ENCODE peak calls at places on chromosomes 4 and X, in five cellular contexts. R, Q, E, B and S are unnamed samples. For H3K36me3, the result is how much of the 10 kb centered on the place peaks cover.

GRCh38 chrX:3320471-3321046 is 25.9 kb downstream of the MXRA5 start:
- DNase-seq in R (no peak), Q (no peak), E (no peak), B (no peak), S (no peak)

GRCh38 chr4:121900132-121900983 is 30.1 kb upstream of the BBS7 start:
- DNase-seq in R (peak), Q (peak), E (peak), B (no peak), S (peak)

GRCh38 chr4:108224628-108225053 is 55.9 kb upstream of the LEF1 start:
- DNase-seq in R (peak), Q (no peak), E (no peak), B (no peak), S (no peak)

GRCh38 chr4:139814285-139815015 is 148.8 kb downstream of the MGST2 start:
- DNase-seq in R (peak), Q (no peak), E (no peak), B (no peak), S (no peak)

GRCh38 chrX:56794831-56795230 is 65.8 kb downstream of the NBDY start:
- DNase-seq in R (no peak), Q (no peak), E (no peak), B (no peak), S (no peak)

GRCh38 chr4:170089274-170089742 is 448 bp downstream of the AADAT start:
- DNase-seq in R (peak), Q (peak), E (no peak), B (no peak), S (no peak)

GRCh38 chrX:95427389-95427788 is 1257.3 kb upstream of the DIAPH2 start:
- DNase-seq in R (no peak), Q (no peak), E (no peak), B (no peak), S (no peak)

GRCh38 chr4:179225594-179225993 is 1783.4 kb upstream of the AGA start:
- DNase-seq in R (no peak), Q (no peak), E (no peak), B (no peak), S (no peak)

GRCh38 chr4:66357316-66357715 is 687.0 kb upstream of the EPHA5 start:
- DNase-seq in R (no peak), Q (no peak), E (no peak), B (no peak), S (no peak)

GRCh38 chrX:47529548-47529947 is 31.5 kb upstream of the ARAF start:
- DNase-seq in R (no peak), Q (no peak), E (no peak), B (no peak), S (no peak)

GRCh38 chrX:47321386-47321785 is 49.0 kb upstream of the ZNF157 start:
- DNase-seq in R (peak), Q (peak), E (no peak), B (peak), S (no peak)

GRCh38 chrX:70089575-70090297 is 27.5 kb downstream of the OTUD6A start:
- DNase-seq in R (no peak), Q (no peak), E (no peak), B (no peak), S (no peak)

GRCh38 chr4:76293705-76294274 is 12.7 kb upstream of the STBD1 start:
- DNase-seq in R (no peak), Q (no peak), E (no peak), B (no peak), S (no peak)

GRCh38 chr4:140944539-140944938 is 188.4 kb upstream of the TBC1D9 start:
- DNase-seq in R (no peak), Q (no peak), E (no peak), B (no peak), S (no peak)

GRCh38 chrX:102651968-102652744 is 873 bp downstream of the GPRASP1 start:
- DNase-seq in R (peak), Q (peak), E (peak), B (peak), S (no peak)

GRCh38 chr4:86442881-86443280 is 83.0 kb upstream of the MAPK10 start:
- DNase-seq in R (no peak), Q (no peak), E (no peak), B (no peak), S (no peak)

GRCh38 chr4:836003-836511 is 10.1 kb upstream of the CPLX1 start:
- DNase-seq in R (no peak), Q (no peak), E (no peak), B (no peak), S (no peak)

GRCh38 chr4:174156239-174156826 is 127.1 kb downstream of the FBXO8 start:
- DNase-seq in R (no peak), Q (peak), E (peak), B (no peak), S (peak)

GRCh38 chr4:130395871-130396270 is 1299.9 kb downstream of the C4orf33 start:
- DNase-seq in R (no peak), Q (no peak), E (no peak), B (no peak), S (no peak)

GRCh38 chrX:42846741-42847140 is 68.8 kb upstream of the PPP1R2C start:
- DNase-seq in R (no peak), Q (no peak), E (no peak), B (no peak), S (no peak)

GRCh38 chrX:107935200-107935599 is 47.0 kb downstream of the TEX13B start:
- DNase-seq in R (no peak), Q (no peak), E (no peak), B (no peak), S (no peak)

GRCh38 chr4:52001616-52002015 is 18.5 kb downstream of the LRRC66 start:
- DNase-seq in R (no peak), Q (no peak), E (no peak), B (no peak), S (no peak)

GRCh38 chrX:8868906-8869305 is 67.7 kb upstream of the FAM9A start:
- DNase-seq in R (no peak), Q (no peak), E (no peak), B (no peak), S (peak)

GRCh38 chrX:40076750-40077149 is 21.0 kb downstream of the BCOR start:
- DNase-seq in R (no peak), Q (no peak), E (no peak), B (no peak), S (no peak)

GRCh38 chr4:83128235-83128929 is 13.9 kb upstream of the PLAC8 start:
- DNase-seq in R (no peak), Q (no peak), E (no peak), B (no peak), S (no peak)

GRCh38 chrX:70527053-70527452 is 82.4 kb downstream of the DLG3 start:
- DNase-seq in R (no peak), Q (no peak), E (no peak), B (no peak), S (no peak)

GRCh38 chrX:47502591-47503222 is 19.7 kb upstream of the ZNF41 start:
- DNase-seq in R (no peak), Q (no peak), E (no peak), B (no peak), S (no peak)

GRCh38 chr4:6043188-6043587 is 25.0 kb upstream of the C4orf50 start:
- DNase-seq in R (no peak), Q (no peak), E (no peak), B (no peak), S (no peak)

GRCh38 chr4:140497428-140497775 is 691 bp downstream of the MGAT4D start:
- DNase-seq in R (peak), Q (no peak), E (no peak), B (no peak), S (no peak)

GRCh38 chr4:134141728-134142127 is 59.9 kb downstream of the PABPC4L start:
- DNase-seq in R (no peak), Q (no peak), E (no peak), B (no peak), S (no peak)

GRCh38 chr4:48241731-48242130 is 27.9 kb downstream of the TEC start:
- DNase-seq in R (no peak), Q (no peak), E (no peak), B (no peak), S (no peak)

GRCh38 chr4:17324431-17324830 is 187.5 kb downstream of the QDPR start:
- DNase-seq in R (peak), Q (peak), E (peak), B (no peak), S (peak)

GRCh38 chr4:81738891-81739290 is 267.2 kb upstream of the RASGEF1B start:
- DNase-seq in R (no peak), Q (no peak), E (no peak), B (no peak), S (no peak)

GRCh38 chr4:172515266-172515879 is 653.2 kb upstream of the GALNT7 start:
- DNase-seq in R (no peak), Q (peak), E (no peak), B (no peak), S (no peak)

GRCh38 chrX:13845721-13846378 is 29.0 kb upstream of the GPM6B start:
- DNase-seq in R (peak), Q (no peak), E (no peak), B (no peak), S (no peak)

GRCh38 chrX:7941390-7942042 is 14.3 kb upstream of the PNPLA4 start:
- DNase-seq in R (peak), Q (peak), E (no peak), B (no peak), S (peak)

GRCh38 chr4:12703076-12703475 is 781.1 kb downstream of the RAB28 start:
- DNase-seq in R (no peak), Q (no peak), E (no peak), B (no peak), S (no peak)

GRCh38 chr4:17068885-17069284 is 170.4 kb upstream of the LDB2 start:
- DNase-seq in R (no peak), Q (no peak), E (no peak), B (no peak), S (no peak)

GRCh38 chr4:119024102-119024501 is 111.5 kb upstream of the MYOZ2 start:
- DNase-seq in R (no peak), Q (no peak), E (no peak), B (no peak), S (no peak)
- H3K4me3 ChIP-seq in R (no peak), Q (no peak), E (no peak), B (no peak), S (no peak)

DNA sequence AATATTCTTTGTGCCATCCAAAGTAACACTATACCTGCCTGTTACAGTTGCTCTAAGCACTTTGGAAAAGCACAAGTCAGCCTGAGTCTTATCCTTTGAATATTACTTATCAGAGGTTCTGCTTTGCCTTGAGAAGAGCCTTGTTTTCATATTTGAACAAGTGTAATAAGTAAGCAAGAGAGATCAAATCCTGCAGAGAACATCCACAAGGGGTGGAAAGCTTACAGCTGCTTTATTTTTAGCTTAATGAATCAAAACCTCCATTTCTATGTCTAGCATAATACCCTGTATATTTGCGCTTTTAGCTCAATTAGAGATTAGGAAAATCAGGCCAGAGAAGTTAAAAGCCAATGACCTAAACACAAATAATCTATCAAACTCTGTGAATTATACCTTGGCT is 139.8 kb downstream of the CDS1 start:
- DNase-seq in R (no peak), Q (no peak), E (no peak), B (no peak), S (no peak)
- H3K36me3 ChIP-seq in R (under half), Q (under half), E (under half), B (under half), S (half or more)

GRCh38 chr4:8832130-8832930 is 39.3 kb downstream of the HMX1 start:
- DNase-seq in R (peak), Q (no peak), E (no peak), B (peak), S (no peak)
- H3K4me3 ChIP-seq in R (no peak), Q (no peak), E (no peak), B (no peak), S (no peak)

GRCh38 chr4:2949782-2950125 is 13.5 kb downstream of the NOP14 start:
- DNase-seq in R (no peak), Q (no peak), E (no peak), B (no peak), S (no peak)
- H3K36me3 ChIP-seq in R (under half), Q (under half), E (half or more), B (half or more), S (half or more)